ENCODE peak calls at places on chromosome 22, in five cellular contexts. N is body of pancreas, B is nucleus accumbens, T is AG04450, X is T-helper 17 cell. G is an unnamed sample.

GRCh38 chr22:17832665-17833064 is 58.4 kb upstream of the BID start:
- DNase-seq in N (no peak), B (no peak), T (no peak), X (no peak), G (no peak)

GRCh38 chr22:38760477-38761201 is 4.8 kb upstream of the SUN2 start:
- DNase-seq in N (no peak), B (no peak), T (no peak), X (no peak), G (no peak)

GRCh38 chr22:38246046-38246658 is 26.7 kb downstream of the TMEM184B start:
- DNase-seq in N (no peak), B (no peak), T (no peak), X (no peak), G (no peak)

GRCh38 chr22:30542811-30543188 is 3.7 kb downstream of the SEC14L6 start:
- DNase-seq in N (no peak), B (no peak), T (no peak), X (no peak), G (no peak)

GRCh38 chr22:20186183-20186870 is 35.5 kb upstream of the CCDC188 start:
- DNase-seq in N (no peak), B (no peak), T (no peak), X (no peak), G (no peak)

GRCh38 chr22:46779651-46780050 is 17.2 kb downstream of the TBC1D22A start:
- DNase-seq in N (no peak), B (no peak), T (no peak), X (no peak), G (no peak)

GRCh38 chr22:31926969-31927368 is 17.4 kb upstream of the YWHAH start:
- DNase-seq in N (no peak), B (peak), T (no peak), X (no peak), G (no peak)

GRCh38 chr22:37545703-37546435 is 14.4 kb upstream of the CDC42EP1 start:
- DNase-seq in N (peak), B (no peak), T (peak), X (no peak), G (no peak)

GRCh38 chr22:37746366-37747089 is 49.7 kb downstream of the TRIOBP start:
- DNase-seq in N (no peak), B (no peak), T (no peak), X (peak), G (no peak)

GRCh38 chr22:43440556-43440955 is 28.7 kb downstream of the MPPED1 start:
- DNase-seq in N (no peak), B (no peak), T (no peak), X (no peak), G (no peak)

GRCh38 chr22:46061431-46062231 is 84.7 kb upstream of the WNT7B start:
- DNase-seq in N (peak), B (no peak), T (no peak), X (no peak), G (no peak)

GRCh38 chr22:46619830-46620501 is at the start of gene GRAMD4:
- DNase-seq in N (no peak), B (peak), T (no peak), X (no peak), G (no peak)

GRCh38 chr22:35128637-35129036 is 62.7 kb downstream of the ISX start:
- DNase-seq in N (no peak), B (no peak), T (no peak), X (no peak), G (peak)

GRCh38 chr22:22138915-22139314 is 105.7 kb upstream of the VPREB1 start:
- DNase-seq in N (no peak), B (no peak), T (no peak), X (no peak), G (no peak)

G was measured in GM10248.